ENCODE peak calls at places on chromosome 14, in ten cellular contexts. One of them, this sample, is unnamed.

GRCh38 chr14:44316647-44317432 is 190.2 kb downstream of the FSCB start:
- DNase-seq in ecto neural progenitor cell: no peak
- DNase-seq in stimulated activated CD8-positive, alpha-beta memory T cell treated with anti-CD3 and anti-CD28 coated beads, Interleukin-2, amount 100 ng/mL, for 48 hours: no peak
- DNase-seq in GM12864: no peak
- DNase-seq in H7: no peak
- DNase-seq in activated CD4-positive, alpha-beta T cell treated with anti-CD3 and anti-CD28 coated beads, Interleukin-2, amount 50 U/mL, for 24 hours: no peak
- DNase-seq in activated CD8-positive, alpha-beta T cell treated with anti-CD3 and anti-CD28 coated beads, Interleukin-2, amount 10 ng/mL, durations not matched to agents 7 days and 5 days: no peak
- DNase-seq in WTC11: no peak
- DNase-seq in activated T-cell treated with anti-CD3 and anti-CD28 coated beads, Interleukin-2, amount 50 U/mL, for 72 hours: peak; percentile 33
- DNase-seq in upper lobe of right lung: no peak
- DNase-seq in this sample: no peak

GRCh38 chr14:54735424-54735823 is 167.2 kb downstream of the GCH1 start:
- DNase-seq in ecto neural progenitor cell: no peak
- DNase-seq in stimulated activated CD8-positive, alpha-beta memory T cell treated with anti-CD3 and anti-CD28 coated beads, Interleukin-2, amount 100 ng/mL, for 48 hours: no peak
- DNase-seq in GM12864: no peak
- DNase-seq in H7: no peak
- DNase-seq in activated CD4-positive, alpha-beta T cell treated with anti-CD3 and anti-CD28 coated beads, Interleukin-2, amount 50 U/mL, for 24 hours: no peak
- DNase-seq in activated CD8-positive, alpha-beta T cell treated with anti-CD3 and anti-CD28 coated beads, Interleukin-2, amount 10 ng/mL, durations not matched to agents 7 days and 5 days: no peak
- DNase-seq in WTC11: no peak
- DNase-seq in activated T-cell treated with anti-CD3 and anti-CD28 coated beads, Interleukin-2, amount 50 U/mL, for 72 hours: no peak
- DNase-seq in upper lobe of right lung: no peak
- DNase-seq in this sample: no peak

GRCh38 chr14:44657688-44658388 is 150.8 kb upstream of the FSCB start:
- DNase-seq in ecto neural progenitor cell: no peak
- DNase-seq in stimulated activated CD8-positive, alpha-beta memory T cell treated with anti-CD3 and anti-CD28 coated beads, Interleukin-2, amount 100 ng/mL, for 48 hours: no peak
- DNase-seq in GM12864: no peak
- DNase-seq in H7: peak; percentile 16
- DNase-seq in activated CD4-positive, alpha-beta T cell treated with anti-CD3 and anti-CD28 coated beads, Interleukin-2, amount 50 U/mL, for 24 hours: no peak
- DNase-seq in activated CD8-positive, alpha-beta T cell treated with anti-CD3 and anti-CD28 coated beads, Interleukin-2, amount 10 ng/mL, durations not matched to agents 7 days and 5 days: no peak
- DNase-seq in WTC11: no peak
- DNase-seq in activated T-cell treated with anti-CD3 and anti-CD28 coated beads, Interleukin-2, amount 50 U/mL, for 72 hours: no peak
- DNase-seq in upper lobe of right lung: no peak
- DNase-seq in this sample: no peak

GRCh38 chr14:61565836-61566536 is 129.3 kb upstream of the HIF1A start:
- DNase-seq in ecto neural progenitor cell: no peak
- DNase-seq in stimulated activated CD8-positive, alpha-beta memory T cell treated with anti-CD3 and anti-CD28 coated beads, Interleukin-2, amount 100 ng/mL, for 48 hours: no peak
- DNase-seq in GM12864: no peak
- DNase-seq in H7: no peak
- DNase-seq in activated CD4-positive, alpha-beta T cell treated with anti-CD3 and anti-CD28 coated beads, Interleukin-2, amount 50 U/mL, for 24 hours: no peak
- DNase-seq in activated CD8-positive, alpha-beta T cell treated with anti-CD3 and anti-CD28 coated beads, Interleukin-2, amount 10 ng/mL, durations not matched to agents 7 days and 5 days: no peak
- DNase-seq in WTC11: no peak
- DNase-seq in activated T-cell treated with anti-CD3 and anti-CD28 coated beads, Interleukin-2, amount 50 U/mL, for 72 hours: no peak
- DNase-seq in upper lobe of right lung: no peak
- DNase-seq in this sample: no peak

GRCh38 chr14:32432813-32433538 is 103.9 kb downstream of the AKAP6 start:
- DNase-seq in ecto neural progenitor cell: no peak
- DNase-seq in stimulated activated CD8-positive, alpha-beta memory T cell treated with anti-CD3 and anti-CD28 coated beads, Interleukin-2, amount 100 ng/mL, for 48 hours: no peak
- DNase-seq in GM12864: no peak
- DNase-seq in H7: no peak
- DNase-seq in activated CD4-positive, alpha-beta T cell treated with anti-CD3 and anti-CD28 coated beads, Interleukin-2, amount 50 U/mL, for 24 hours: no peak
- DNase-seq in activated CD8-positive, alpha-beta T cell treated with anti-CD3 and anti-CD28 coated beads, Interleukin-2, amount 10 ng/mL, durations not matched to agents 7 days and 5 days: no peak
- DNase-seq in WTC11: no peak
- DNase-seq in activated T-cell treated with anti-CD3 and anti-CD28 coated beads, Interleukin-2, amount 50 U/mL, for 72 hours: no peak
- DNase-seq in upper lobe of right lung: no peak
- DNase-seq in this sample: no peak

GRCh38 chr14:34688470-34689206 is 25.8 kb downstream of the CFL2 start:
- DNase-seq in ecto neural progenitor cell: no peak
- DNase-seq in stimulated activated CD8-positive, alpha-beta memory T cell treated with anti-CD3 and anti-CD28 coated beads, Interleukin-2, amount 100 ng/mL, for 48 hours: no peak
- DNase-seq in GM12864: no peak
- DNase-seq in H7: no peak
- DNase-seq in activated CD4-positive, alpha-beta T cell treated with anti-CD3 and anti-CD28 coated beads, Interleukin-2, amount 50 U/mL, for 24 hours: no peak
- DNase-seq in activated CD8-positive, alpha-beta T cell treated with anti-CD3 and anti-CD28 coated beads, Interleukin-2, amount 10 ng/mL, durations not matched to agents 7 days and 5 days: no peak
- DNase-seq in WTC11: no peak
- DNase-seq in activated T-cell treated with anti-CD3 and anti-CD28 coated beads, Interleukin-2, amount 50 U/mL, for 72 hours: no peak
- DNase-seq in upper lobe of right lung: no peak
- DNase-seq in this sample: no peak

GRCh38 chr14:104870368-104871144 is 5.5 kb downstream of the CEP170B start:
- DNase-seq in ecto neural progenitor cell: no peak
- DNase-seq in stimulated activated CD8-positive, alpha-beta memory T cell treated with anti-CD3 and anti-CD28 coated beads, Interleukin-2, amount 100 ng/mL, for 48 hours: peak; percentile 45
- DNase-seq in GM12864: no peak
- DNase-seq in H7: peak; percentile 92
- DNase-seq in activated CD4-positive, alpha-beta T cell treated with anti-CD3 and anti-CD28 coated beads, Interleukin-2, amount 50 U/mL, for 24 hours: peak; percentile 20
- DNase-seq in activated CD8-positive, alpha-beta T cell treated with anti-CD3 and anti-CD28 coated beads, Interleukin-2, amount 10 ng/mL, durations not matched to agents 7 days and 5 days: peak; percentile 57
- DNase-seq in WTC11: peak; percentile 70
- DNase-seq in activated T-cell treated with anti-CD3 and anti-CD28 coated beads, Interleukin-2, amount 50 U/mL, for 72 hours: peak; percentile 69
- DNase-seq in upper lobe of right lung: peak; percentile 69
- DNase-seq in this sample: peak; percentile 61

GRCh38 chr14:53979747-53980642 is 23.4 kb upstream of the BMP4 start:
- DNase-seq in ecto neural progenitor cell: no peak
- DNase-seq in stimulated activated CD8-positive, alpha-beta memory T cell treated with anti-CD3 and anti-CD28 coated beads, Interleukin-2, amount 100 ng/mL, for 48 hours: no peak
- DNase-seq in GM12864: no peak
- DNase-seq in H7: peak; percentile 68
- DNase-seq in activated CD4-positive, alpha-beta T cell treated with anti-CD3 and anti-CD28 coated beads, Interleukin-2, amount 50 U/mL, for 24 hours: no peak
- DNase-seq in activated CD8-positive, alpha-beta T cell treated with anti-CD3 and anti-CD28 coated beads, Interleukin-2, amount 10 ng/mL, durations not matched to agents 7 days and 5 days: no peak
- DNase-seq in WTC11: peak; percentile 47
- DNase-seq in activated T-cell treated with anti-CD3 and anti-CD28 coated beads, Interleukin-2, amount 50 U/mL, for 72 hours: no peak
- DNase-seq in upper lobe of right lung: no peak
- DNase-seq in this sample: peak; percentile 67

GRCh38 chr14:91438845-91439244 is 21.2 kb upstream of the CCDC88C start:
- DNase-seq in ecto neural progenitor cell: no peak
- DNase-seq in stimulated activated CD8-positive, alpha-beta memory T cell treated with anti-CD3 and anti-CD28 coated beads, Interleukin-2, amount 100 ng/mL, for 48 hours: no peak
- DNase-seq in GM12864: no peak
- DNase-seq in H7: no peak
- DNase-seq in activated CD4-positive, alpha-beta T cell treated with anti-CD3 and anti-CD28 coated beads, Interleukin-2, amount 50 U/mL, for 24 hours: no peak
- DNase-seq in activated CD8-positive, alpha-beta T cell treated with anti-CD3 and anti-CD28 coated beads, Interleukin-2, amount 10 ng/mL, durations not matched to agents 7 days and 5 days: no peak
- DNase-seq in WTC11: no peak
- DNase-seq in activated T-cell treated with anti-CD3 and anti-CD28 coated beads, Interleukin-2, amount 50 U/mL, for 72 hours: no peak
- DNase-seq in upper lobe of right lung: no peak
- DNase-seq in this sample: no peak

GRCh38 chr14:23623962-23624361 is 12.2 kb upstream of the DHRS2 start:
- DNase-seq in ecto neural progenitor cell: no peak
- DNase-seq in stimulated activated CD8-positive, alpha-beta memory T cell treated with anti-CD3 and anti-CD28 coated beads, Interleukin-2, amount 100 ng/mL, for 48 hours: no peak
- DNase-seq in GM12864: no peak
- DNase-seq in H7: no peak
- DNase-seq in activated CD4-positive, alpha-beta T cell treated with anti-CD3 and anti-CD28 coated beads, Interleukin-2, amount 50 U/mL, for 24 hours: no peak
- DNase-seq in activated CD8-positive, alpha-beta T cell treated with anti-CD3 and anti-CD28 coated beads, Interleukin-2, amount 10 ng/mL, durations not matched to agents 7 days and 5 days: no peak
- DNase-seq in WTC11: no peak
- DNase-seq in activated T-cell treated with anti-CD3 and anti-CD28 coated beads, Interleukin-2, amount 50 U/mL, for 72 hours: no peak
- DNase-seq in upper lobe of right lung: no peak
- DNase-seq in this sample: no peak

This sample was measured in H9.